ENCODE peak calls at places on chromosomes 11 and 22, in five cellular contexts. C, W, R, M and O are unnamed samples.

GRCh38 chr11:44416776-44417175 is 106.8 kb upstream of the ALX4 start:
- DNase-seq in C (peak; percentile 14), W (no peak), R (no peak), M (no peak), O (no peak)

GRCh38 chr22:30978304-30978962 is 9.4 kb downstream of the TUG1 start:
- DNase-seq in C (no peak), W (no peak), R (no peak), M (no peak), O (no peak)

GRCh38 chr22:46073683-46074504 is 76.4 kb upstream of the PPARA start:
- DNase-seq in C (no peak), W (no peak), R (no peak), M (no peak), O (no peak)

GRCh38 chr11:121814962-121815361 is 301.1 kb downstream of the BLID start:
- DNase-seq in C (no peak), W (no peak), R (no peak), M (no peak), O (no peak)

GRCh38 chr11:109644158-109644557 is 222.2 kb downstream of the C11orf87 start:
- DNase-seq in C (no peak), W (no peak), R (no peak), M (peak; percentile 13), O (no peak)

GRCh38 chr11:10375280-10376048 is 70.6 kb downstream of the ADM start:
- DNase-seq in C (no peak), W (no peak), R (no peak), M (no peak), O (peak; percentile 49)

GRCh38 chr22:37893583-37893983 is 12.5 kb upstream of the MICALL1 start:
- DNase-seq in C (no peak), W (no peak), R (no peak), M (peak; percentile 63), O (no peak)

GRCh38 chr11:27213232-27213660 is 149.8 kb downstream of the CCDC34 start:
- DNase-seq in C (no peak), W (no peak), R (no peak), M (peak; percentile 15), O (peak; percentile 23)

GRCh38 chr22:17491090-17491489 is 72.2 kb upstream of the SLC25A18 start:
- DNase-seq in C (no peak), W (no peak), R (no peak), M (no peak), O (no peak)

GRCh38 chr11:88410056-88410455 is 72.5 kb upstream of the CTSC start:
- DNase-seq in C (no peak), W (no peak), R (no peak), M (no peak), O (no peak)

GRCh38 chr11:113992459-113993105 is 17.7 kb downstream of the HTR3A start:
- DNase-seq in C (no peak), W (no peak), R (no peak), M (no peak), O (no peak)

DNA sequence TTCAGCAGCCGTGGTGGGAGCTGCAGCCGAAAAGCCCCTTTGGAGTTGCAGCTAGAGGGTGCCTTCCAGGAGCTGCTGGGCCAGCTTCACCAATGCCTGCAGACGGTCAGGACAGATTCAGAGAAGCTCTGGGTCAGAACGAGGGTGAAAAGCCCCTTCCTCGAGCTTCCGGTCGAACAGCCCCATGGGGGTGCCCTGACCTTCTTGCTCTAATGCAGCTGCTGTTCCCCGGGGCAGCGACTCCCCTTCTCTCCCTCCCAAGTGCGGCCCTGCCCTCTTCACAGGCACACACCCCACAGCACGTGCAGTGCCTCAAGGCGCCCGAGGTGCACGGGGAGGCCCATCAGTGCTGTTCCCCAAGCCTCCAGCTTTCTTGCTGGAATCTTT is 9.6 kb upstream of the IFITM3 start:
- DNase-seq in C (no peak), W (no peak), R (peak; percentile 19), M (no peak), O (no peak)
- TF ChIP-seq POLR2A in C (no peak), W (no peak), R (no peak), M (no peak), O (no peak)

GRCh38 chr11:13279487-13279834 is 1.9 kb downstream of the BMAL1 start:
- DNase-seq in C (no peak), W (no peak), R (no peak), M (no peak), O (no peak)

GRCh38 chr11:13276454-13276851 is 1.1 kb upstream of the BMAL1 start:
- DNase-seq in C (no peak), W (no peak), R (no peak), M (no peak), O (no peak)

GRCh38 chr11:13276852-13277718 is 505 bp upstream of the BMAL1 start:
- DNase-seq in C (peak; percentile 99), W (peak; percentile 83), R (peak; percentile 97), M (peak; percentile 98), O (peak; percentile 96)

GRCh38 chr11:13278620-13279486 is 1.3 kb downstream of the BMAL1 start:
- DNase-seq in C (no peak), W (no peak), R (no peak), M (no peak), O (no peak)

GRCh38 chr11:13277719-13278619 is at the start of gene BMAL1:
- DNase-seq in C (no peak), W (no peak), R (peak; percentile 58), M (peak; percentile 55), O (peak; percentile 43)
- TF ChIP-seq POLR2A in C (peak; percentile 17), W (peak; percentile 76), R (peak; percentile 81), M (no peak), O (peak; percentile 45)

DNA sequence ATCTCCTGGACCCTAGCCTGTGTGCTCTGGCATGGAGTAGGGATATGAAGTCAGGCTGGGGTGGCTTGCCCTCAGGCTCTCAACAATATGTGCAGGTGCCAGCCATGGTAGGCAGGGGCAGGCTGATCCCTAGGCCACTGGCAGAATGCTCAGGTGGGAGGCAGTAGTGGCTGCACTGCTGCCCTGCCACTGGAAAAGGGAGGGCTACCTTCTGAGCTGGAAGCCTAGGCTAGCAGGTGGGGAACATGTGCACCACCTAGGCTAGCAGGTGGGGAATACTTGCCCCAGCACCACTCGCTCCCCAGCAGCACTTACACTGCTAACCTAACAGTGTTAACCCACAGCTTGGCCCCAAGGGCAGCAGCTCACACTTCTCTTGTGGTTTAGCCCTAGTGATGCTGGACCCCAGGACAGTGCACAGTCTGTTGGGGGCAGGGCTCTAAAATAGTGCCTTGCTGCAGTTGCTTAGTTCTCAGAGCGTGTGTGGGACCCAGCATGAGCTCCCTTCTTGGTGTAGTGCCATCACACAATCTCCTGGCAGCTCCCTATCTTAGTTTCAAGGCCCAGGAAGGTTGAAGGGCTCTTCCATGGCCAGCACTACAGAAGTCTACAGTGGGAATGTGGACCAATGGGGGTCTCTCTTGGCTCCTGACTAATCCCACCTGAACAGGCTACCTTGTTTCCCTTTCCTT is 130.8 kb downstream of the FCHSD2 start:
- DNase-seq in C (no peak), W (no peak), R (no peak), M (no peak), O (no peak)
- TF ChIP-seq POLR2A in C (no peak), W (no peak), R (no peak), M (no peak), O (no peak)

GRCh38 chr11:130897262-130898182 is 18.8 kb downstream of the SNX19 start:
- DNase-seq in C (peak; percentile 81), W (no peak), R (peak; percentile 76), M (peak; percentile 69), O (no peak)
- TF ChIP-seq POLR2A in C (no peak), W (no peak), R (no peak), M (no peak), O (no peak)

GRCh38 chr22:25779426-25779825 is 37.4 kb downstream of the MYO18B start:
- DNase-seq in C (no peak), W (no peak), R (no peak), M (no peak), O (no peak)
- TF ChIP-seq POLR2A in C (no peak), W (no peak), R (no peak), M (no peak), O (no peak)